ENCODE peak calls at places on chromosomes 12 and 14, in five cellular contexts. O is fibroblast of lung; R is endothelial cell; E is activated CD8-positive, alpha-beta T cell treated with anti-CD3 and anti-CD28 coated beads for 36 hours; D is cardiac fibroblast. H is an unnamed sample.

GRCh38 chr14:32137883-32138282 is 60.8 kb downstream of the ARHGAP5 start:
- DNase-seq in O (no peak), R (no peak), D (no peak), E (no peak), H (no peak)

GRCh38 chr14:55482936-55483605 is 42.7 kb upstream of the TBPL2 start:
- DNase-seq in D (no peak), E (no peak), O (peak), R (no peak), H (no peak)

GRCh38 chr14:104477804-104478375 is 101.7 kb upstream of the C14orf180 start:
- DNase-seq in R (no peak), E (no peak), O (no peak), D (no peak), H (no peak)

GRCh38 chr14:41925409-41925808 is 318.7 kb downstream of the LRFN5 start:
- DNase-seq in E (no peak), R (no peak), O (peak), D (peak), H (no peak)

GRCh38 chr12:11944321-11944720 is 126.4 kb upstream of the BCL2L14 start:
- DNase-seq in E (no peak), D (no peak), R (no peak), O (peak), H (peak)

GRCh38 chr12:6927379-6927991 is at the start of gene ATN1:
- DNase-seq in D (peak), E (peak), O (peak), R (peak), H (peak)

GRCh38 chr12:124992874-124993567 is 424 bp upstream of the BRI3BP start:
- DNase-seq in O (peak), E (peak), D (peak), R (peak), H (peak)

GRCh38 chr12:76144253-76144564 is 59.7 kb upstream of the NAP1L1 start:
- DNase-seq in O (peak), R (no peak), D (peak), E (peak), H (no peak)

GRCh38 chr14:51652168-51653095 is 722 bp downstream of the FRMD6 start:
- DNase-seq in O (peak), R (peak), D (no peak), E (peak), H (no peak)

GRCh38 chr12:203462-204260 is 10.3 kb downstream of the SLC6A12 start:
- DNase-seq in R (peak), O (no peak), D (peak), E (no peak), H (no peak)

GRCh38 chr14:90698379-90698869 is 117.8 kb downstream of the TTC7B start:
- DNase-seq in O (peak), D (peak), R (peak), E (no peak), H (no peak)

GRCh38 chr12:111993290-111994150 is 19.4 kb downstream of the TMEM116 start:
- DNase-seq in E (peak), R (no peak), O (no peak), D (no peak), H (no peak)

GRCh38 chr14:106845286-106846087 is 1319.1 kb downstream of the TMEM121 start:
- DNase-seq in D (no peak), R (no peak), E (peak), O (no peak), H (peak)

GRCh38 chr14:60064491-60065072 is 27.1 kb upstream of the PCNX4 start:
- DNase-seq in R (no peak), D (peak), E (no peak), O (peak), H (peak)

GRCh38 chr14:104470588-104470987 is 109.0 kb upstream of the C14orf180 start:
- DNase-seq in E (no peak), O (no peak), D (no peak), R (no peak), H (no peak)

GRCh38 chr12:117819160-117819559 is 149.6 kb downstream of the KSR2 start:
- DNase-seq in O (no peak), E (no peak), D (no peak), R (no peak), H (no peak)

GRCh38 chr12:124532331-124532750 is 35.1 kb downstream of the NCOR2 start:
- DNase-seq in D (no peak), O (no peak), R (no peak), E (no peak), H (no peak)

GRCh38 chr12:2354151-2354991 is 301.6 kb downstream of the CACNA1C start:
- DNase-seq in R (no peak), O (peak), D (no peak), E (no peak), H (no peak)

GRCh38 chr12:83945871-83946270 is 966.7 kb downstream of the SLC6A15 start:
- DNase-seq in D (peak), R (no peak), O (peak), E (no peak), H (no peak)

GRCh38 chr14:50978888-50979287 is 34.6 kb upstream of the PYGL start:
- DNase-seq in O (no peak), D (no peak), E (no peak), R (no peak), H (no peak)

DNA sequence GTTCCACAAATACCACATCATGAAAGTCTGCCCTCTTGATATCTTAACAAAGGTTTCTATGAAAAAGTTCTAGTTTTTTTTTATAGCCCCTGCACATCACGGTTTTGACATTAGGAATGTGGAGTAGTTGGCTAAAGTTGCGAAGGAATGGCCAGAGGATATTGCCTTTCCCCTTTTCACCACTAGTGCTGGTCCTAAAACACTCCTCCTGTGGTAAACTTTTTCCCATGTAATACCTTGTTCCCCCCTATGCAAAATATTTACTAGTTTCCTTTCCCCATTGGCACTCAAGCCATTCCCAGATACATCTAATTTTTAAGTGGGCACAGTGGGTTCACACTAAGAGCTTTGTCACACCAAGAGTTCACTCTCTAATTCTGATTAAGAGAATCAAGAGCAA is 33.4 kb downstream of the R3HDM2 start:
- DNase-seq in E (no peak), D (no peak), O (no peak), R (no peak), H (no peak)
- TF ChIP-seq CTCF in E (no peak), D (no peak), O (no peak), R (no peak), H (no peak)

DNA sequence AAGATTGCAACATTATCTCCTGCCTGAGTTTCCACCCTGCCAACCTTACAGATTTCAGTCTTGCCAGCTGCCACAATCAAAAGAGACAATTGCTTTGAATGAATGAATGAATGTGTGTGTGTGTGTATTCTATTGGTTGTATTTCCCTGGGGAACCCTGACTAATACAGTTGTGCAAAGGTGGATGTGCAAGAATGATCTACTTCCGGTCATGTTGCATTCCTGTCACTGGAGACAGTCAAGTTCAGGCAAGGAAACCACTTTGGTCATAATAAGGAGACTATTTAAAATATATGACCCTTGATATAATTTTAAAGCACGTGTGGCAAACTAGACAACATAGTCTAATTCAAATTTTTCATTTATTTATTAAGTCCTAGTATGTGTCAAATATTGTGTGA is 13.1 kb downstream of the RERG start:
- DNase-seq in E (no peak), D (peak), R (no peak), O (no peak), H (no peak)
- TF ChIP-seq CTCF in E (no peak), D (peak), R (peak), O (peak), H (no peak)

GRCh38 chr12:110279976-110280783 is 867 bp upstream of the ATP2A2 start:
- DNase-seq in E (peak), D (peak), O (peak), R (peak), H (peak)
- TF ChIP-seq CTCF in E (no peak), D (no peak), O (no peak), R (no peak), H (no peak)

GRCh38 chr14:33402604-33403003 is 463.9 kb downstream of the NPAS3 start:
- DNase-seq in O (no peak), D (no peak), E (no peak), R (no peak), H (no peak)

GRCh38 chr14:33404964-33405574 is 466.4 kb downstream of the NPAS3 start:
- DNase-seq in O (no peak), D (no peak), E (no peak), R (no peak), H (no peak)

GRCh38 chr14:33406766-33407165 is 468.1 kb downstream of the NPAS3 start:
- DNase-seq in O (no peak), E (no peak), R (no peak), D (no peak), H (no peak)

GRCh38 chr14:33401326-33401725 is 462.6 kb downstream of the NPAS3 start:
- DNase-seq in D (peak), O (no peak), E (no peak), R (no peak), H (no peak)

DNA sequence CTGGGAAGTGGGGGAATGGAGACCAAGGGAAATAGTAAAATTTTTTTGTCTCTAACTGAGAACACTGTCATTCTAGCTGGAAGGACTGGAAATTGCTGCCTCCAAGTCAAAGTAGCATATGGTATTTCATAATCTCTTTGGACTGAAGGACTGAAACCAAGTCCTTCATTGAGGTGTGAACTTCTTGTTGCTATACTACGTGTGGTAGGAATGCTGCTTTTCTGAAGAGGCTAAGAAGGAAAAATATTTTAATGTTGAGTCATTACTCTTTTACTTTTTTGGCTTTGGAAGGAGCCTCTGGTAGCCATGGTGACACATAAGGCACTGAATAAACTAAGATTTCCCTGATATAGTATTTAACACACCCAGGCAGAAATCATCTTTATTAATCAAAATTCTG is 465.4 kb downstream of the NPAS3 start:
- DNase-seq in R (no peak), O (peak), E (no peak), D (peak), H (no peak)
- TF ChIP-seq CTCF in R (no peak), O (no peak), E (no peak), D (peak), H (no peak)

DNA sequence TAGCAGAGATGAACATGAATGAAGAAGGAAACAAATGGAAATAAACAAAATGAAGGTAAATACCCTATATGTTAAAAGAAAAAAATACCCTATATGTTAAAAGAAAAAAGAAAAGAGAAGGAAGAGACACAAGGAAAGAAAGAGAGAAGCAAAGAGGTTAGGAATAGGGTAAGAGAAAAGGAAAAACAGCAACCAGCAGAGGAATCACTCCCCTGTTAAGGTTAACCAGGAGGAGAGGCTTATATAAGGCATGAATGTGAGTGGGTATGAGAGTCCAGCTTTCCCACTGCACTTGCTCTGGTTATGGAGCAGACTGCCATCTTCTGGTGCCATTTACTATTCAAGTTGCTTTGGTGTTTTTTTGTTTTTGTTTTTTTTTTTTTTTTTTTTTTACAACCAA is 3.1 kb downstream of the PPP1R3E start:
- DNase-seq in O (peak), E (no peak), D (peak), R (no peak), H (no peak)
- TF ChIP-seq CTCF in O (peak), E (peak), D (no peak), R (no peak), H (no peak)

GRCh38 chr12:26854028-26854387 is 21.0 kb upstream of the ITPR2 start:
- DNase-seq in O (no peak), E (no peak), D (no peak), R (no peak), H (no peak)
- TF ChIP-seq CTCF in O (no peak), E (peak), D (no peak), R (no peak), H (no peak)

GRCh38 chr12:26153421-26154154 is 28.8 kb upstream of the BHLHE41 start:
- DNase-seq in D (peak), O (peak), R (no peak), E (no peak), H (no peak)
- TF ChIP-seq CTCF in D (peak), O (peak), R (peak), E (no peak), H (no peak)

GRCh38 chr12:98188649-98189048 is 326.7 kb upstream of the TMPO start:
- DNase-seq in O (peak), E (no peak), R (no peak), D (peak), H (no peak)
- TF ChIP-seq CTCF in O (no peak), E (no peak), R (no peak), D (no peak), H (no peak)

H was measured in GM20000.